ENCODE peak calls at places on chromosome 14, in seven cellular contexts. A, C, O, Q, H, D and G are unnamed samples.

GRCh38 chr14:92341791-92342190 is 18.8 kb downstream of the SLC24A4 start:
- DNase-seq in A (no peak), C (no peak), O (no peak), Q (no peak), H (no peak), D (no peak), G (no peak)

GRCh38 chr14:104895786-104896642 is 28.7 kb upstream of the PLD4 start:
- DNase-seq in A (no peak), C (no peak), O (peak; percentile 79), Q (no peak), H (peak; percentile 87), D (peak; percentile 70), G (no peak)

GRCh38 chr14:96852823-96853422 is 55.7 kb downstream of the VRK1 start:
- DNase-seq in A (peak; percentile 40), C (peak; percentile 56), O (no peak), Q (peak; percentile 34), H (no peak), D (no peak), G (peak; percentile 22)

GRCh38 chr14:76647699-76648298 is 113.5 kb upstream of the VASH1 start:
- DNase-seq in A (peak; percentile 40), C (peak; percentile 71), O (no peak), Q (peak; percentile 23), H (no peak), D (no peak), G (peak; percentile 73)

GRCh38 chr14:70622111-70622712 is 19.5 kb upstream of the TTC9 start:
- DNase-seq in A (peak; percentile 25), C (peak; percentile 58), O (no peak), Q (no peak), H (no peak), D (peak; percentile 66), G (peak; percentile 54)

GRCh38 chr14:101808020-101808641 is 46.6 kb downstream of the PPP2R5C start:
- DNase-seq in A (no peak), C (peak; percentile 27), O (no peak), Q (no peak), H (no peak), D (no peak), G (no peak)

GRCh38 chr14:100117647-100118376 is 41.6 kb downstream of the DEGS2 start:
- DNase-seq in A (no peak), C (no peak), O (no peak), Q (no peak), H (no peak), D (no peak), G (no peak)

GRCh38 chr14:55957950-55958349 is 160.3 kb upstream of the PELI2 start:
- DNase-seq in A (peak; percentile 47), C (no peak), O (no peak), Q (no peak), H (no peak), D (no peak), G (no peak)

GRCh38 chr14:34498684-34499412 is 36.8 kb upstream of the SPTSSA start:
- DNase-seq in A (peak; percentile 26), C (peak; percentile 80), O (no peak), Q (no peak), H (no peak), D (peak; percentile 53), G (peak; percentile 39)

GRCh38 chr14:96821501-96821900 is 24.3 kb downstream of the VRK1 start:
- DNase-seq in A (peak; percentile 10), C (no peak), O (no peak), Q (no peak), H (no peak), D (no peak), G (peak; percentile 81)

GRCh38 chr14:58663494-58664111 is 25.8 kb downstream of the DACT1 start:
- DNase-seq in A (peak; percentile 97), C (no peak), O (no peak), Q (peak; percentile 65), H (no peak), D (no peak), G (peak; percentile 19)

GRCh38 chr14:35819591-35820540 is 6.3 kb upstream of the BRMS1L start:
- DNase-seq in A (no peak), C (no peak), O (no peak), Q (no peak), H (no peak), D (no peak), G (no peak)

GRCh38 chr14:68404652-68405183 is 388.1 kb downstream of the ZFP36L1 start:
- DNase-seq in A (peak; percentile 40), C (no peak), O (no peak), Q (no peak), H (no peak), D (no peak), G (no peak)

GRCh38 chr14:104322531-104323466 is 184.4 kb downstream of the KIF26A start:
- DNase-seq in A (no peak), C (no peak), O (no peak), Q (no peak), H (no peak), D (peak; percentile 17), G (no peak)

GRCh38 chr14:79972230-79972629 is 239.1 kb downstream of the DIO2 start:
- DNase-seq in A (peak; percentile 27), C (no peak), O (no peak), Q (no peak), H (no peak), D (no peak), G (no peak)

GRCh38 chr14:103273847-103274615 is 60.0 kb upstream of the EIF5 start:
- DNase-seq in A (no peak), C (no peak), O (no peak), Q (no peak), H (no peak), D (no peak), G (no peak)

GRCh38 chr14:64891839-64892375 is 12.2 kb upstream of the SPTB start:
- DNase-seq in A (peak; percentile 57), C (peak; percentile 80), O (no peak), Q (peak; percentile 34), H (no peak), D (no peak), G (peak; percentile 38)

GRCh38 chr14:79018846-79019245 is 848.7 kb downstream of the NRXN3 start:
- DNase-seq in A (peak; percentile 86), C (no peak), O (no peak), Q (peak; percentile 7), H (no peak), D (no peak), G (peak; percentile 7)

GRCh38 chr14:23926543-23926942 is 27.0 kb upstream of the DHRS4 start:
- DNase-seq in A (no peak), C (no peak), O (no peak), Q (no peak), H (no peak), D (no peak), G (no peak)
- TF ChIP-seq CTCF in A (no peak), C (no peak), O (no peak), Q (no peak), H (no peak), D (no peak), G (no peak)

DNA sequence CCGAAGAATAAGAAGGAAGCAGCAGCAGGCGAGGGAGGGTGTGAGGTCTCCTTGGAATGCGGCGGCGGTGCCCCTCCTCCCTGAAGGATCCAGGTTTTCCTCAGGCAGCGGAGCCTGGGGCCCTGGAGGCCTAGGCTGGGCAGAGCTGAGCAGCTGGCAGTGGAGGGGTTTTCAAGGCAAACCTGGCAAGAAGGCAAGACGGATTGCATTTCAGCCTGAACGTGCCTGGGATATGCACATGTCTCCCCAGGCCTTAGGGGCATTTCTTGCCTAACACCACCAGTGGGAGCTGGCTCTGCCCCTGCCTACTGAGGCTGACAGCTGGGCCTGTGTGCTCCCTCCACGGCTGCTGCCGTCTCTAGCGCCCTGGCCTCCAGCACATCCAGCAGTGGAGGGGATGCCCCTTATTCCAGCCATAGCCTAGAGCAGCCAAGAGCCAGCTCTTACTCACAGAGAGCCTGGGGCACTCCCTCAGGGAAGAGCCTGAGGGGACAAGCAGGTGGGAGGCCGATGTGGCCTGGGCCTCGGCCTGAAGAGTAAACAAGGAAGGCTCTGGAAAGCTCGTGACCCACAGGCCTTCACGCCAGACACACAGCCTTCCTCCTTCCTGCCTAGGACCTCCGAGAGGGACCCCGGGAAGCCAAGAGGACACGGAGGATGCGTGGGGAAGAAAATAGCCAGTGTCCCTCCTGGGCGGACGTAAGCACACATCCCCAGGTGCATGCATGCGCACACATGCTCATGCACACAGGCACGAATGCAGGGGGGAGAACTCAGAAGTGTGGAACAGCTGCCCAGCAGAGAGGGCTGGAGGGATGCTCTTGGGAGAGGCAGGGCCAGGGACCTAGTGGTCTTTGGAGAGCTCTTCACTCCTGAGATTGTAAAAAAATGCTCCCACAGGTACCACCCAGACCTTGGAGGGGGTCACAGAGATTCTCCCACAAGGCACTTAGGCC is 23.0 kb upstream of the EIF2B2 start:
- DNase-seq in A (peak; percentile 21), C (no peak), O (no peak), Q (no peak), H (no peak), D (no peak), G (no peak)
- H3K27ac ChIP-seq in A (no peak overlapping the region), C (no peak overlapping the region), O (no peak overlapping the region), Q (peak overlapping the region; percentile 21), H (no peak overlapping the region), D (no peak overlapping the region), G (peak overlapping the region; percentile 68)

GRCh38 chr14:22118894-22119477 is 445.4 kb upstream of the OR4E1 start:
- DNase-seq in A (no peak), C (no peak), O (no peak), Q (peak; percentile 45), H (no peak), D (no peak), G (no peak)
- TF ChIP-seq CTCF in A (no peak), C (no peak), O (no peak), Q (peak; percentile 18), H (no peak), D (no peak), G (no peak)

GRCh38 chr14:89902876-89903275 is 51.7 kb downstream of the EFCAB11 start:
- DNase-seq in A (no peak), C (no peak), O (no peak), Q (no peak), H (no peak), D (no peak), G (no peak)
- H3K27ac ChIP-seq in A (no peak overlapping the region), C (no peak overlapping the region), O (no peak overlapping the region), Q (no peak overlapping the region), H (no peak overlapping the region), D (no peak overlapping the region), G (no peak overlapping the region)

DNA sequence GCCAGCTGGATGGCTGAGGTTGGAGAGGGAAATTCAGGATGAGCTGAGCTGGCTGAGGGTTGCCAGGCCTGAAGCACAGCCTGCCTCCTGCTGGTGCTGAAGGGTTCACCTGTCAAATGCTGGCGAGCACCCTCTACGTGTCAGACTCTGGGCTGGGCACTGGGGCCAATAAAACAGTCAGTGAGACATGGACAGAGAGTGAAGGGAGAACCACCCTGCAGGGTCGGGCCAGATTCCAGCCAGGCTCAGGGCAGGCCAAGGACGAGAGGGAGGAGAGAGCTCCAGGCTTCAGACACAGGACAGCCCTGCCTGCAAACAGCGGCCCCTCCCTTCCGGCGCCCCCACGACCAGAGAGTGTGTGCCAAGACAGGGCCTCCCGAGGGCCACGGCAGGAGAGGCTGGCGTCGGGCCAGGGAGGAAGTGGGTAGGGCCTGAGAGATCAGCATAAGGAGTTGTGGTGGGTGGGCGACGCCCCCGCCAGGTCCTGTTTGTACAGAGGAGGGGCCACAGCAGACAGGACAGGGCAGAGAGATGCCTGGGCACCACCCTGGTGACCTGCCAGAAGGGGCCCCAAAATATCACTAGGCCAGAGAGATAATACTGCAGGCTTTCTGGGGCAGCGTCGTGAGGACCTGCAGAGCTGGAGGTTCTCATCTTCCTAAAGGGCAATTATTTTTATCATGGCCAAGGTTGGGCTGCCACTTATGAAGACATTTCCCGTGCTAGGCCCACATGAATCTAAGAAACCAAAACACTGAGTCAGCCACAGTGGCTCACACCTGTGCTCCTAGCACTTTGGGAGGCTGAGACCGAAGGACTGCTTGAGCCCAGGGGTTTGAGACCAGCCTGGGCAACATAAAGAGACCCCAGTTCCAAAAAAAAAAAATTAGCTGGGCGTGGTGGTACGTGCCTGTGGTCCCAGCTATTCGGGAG is 73.1 kb upstream of the GPR68 start:
- DNase-seq in A (peak; percentile 8), C (no peak), O (peak; percentile 83), Q (no peak), H (peak; percentile 93), D (peak; percentile 83), G (peak; percentile 26)
- TF ChIP-seq CTCF in A (no peak), C (no peak), O (no peak), Q (no peak), H (peak; percentile 27), D (no peak), G (no peak)